ENCODE peak calls at places on chromosomes 16 and 17, in six cellular contexts. J, O, V, M, B and U are unnamed samples.

GRCh38 chr16:1048442-1049112 is 24.0 kb upstream of the SSTR5 start:
- DNase-seq in B (no peak), O (no peak), J (no peak), M (peak), V (peak), U (peak)

GRCh38 chr17:80970044-80970761 is 21.4 kb upstream of the CHMP6 start:
- DNase-seq in B (no peak), O (peak), J (peak), M (peak), V (peak), U (peak)

GRCh38 chr17:30378797-30379302 is at the start of gene CPD:
- DNase-seq in B (peak), J (peak), O (peak), V (peak), M (peak), U (peak)

GRCh38 chr16:30997887-30998711 is 12.3 kb downstream of the STX1B start:
- DNase-seq in B (no peak), M (peak), O (no peak), V (peak), J (no peak), U (peak)

GRCh38 chr17:7294614-7295153 is at the start of gene YBX2:
- DNase-seq in B (no peak), J (peak), O (peak), V (peak), M (peak), U (peak)

GRCh38 chr16:50309527-50310307 is 43.4 kb downstream of the ADCY7 start:
- DNase-seq in V (no peak), B (no peak), J (no peak), M (peak), O (no peak), U (no peak)

GRCh38 chr16:55411231-55411630 is 67.8 kb upstream of the MMP2 start:
- DNase-seq in O (no peak), M (no peak), B (no peak), J (no peak), V (no peak), U (no peak)

GRCh38 chr17:2042355-2042929 is 620 bp downstream of the OVCA2 start:
- DNase-seq in B (no peak), J (no peak), O (no peak), V (peak), M (peak), U (no peak)

GRCh38 chr16:88881090-88881580 is 14.7 kb upstream of the PABPN1L start:
- DNase-seq in O (no peak), J (peak), M (no peak), B (no peak), V (no peak), U (no peak)

GRCh38 chr16:2425008-2425518 is 4.2 kb upstream of the CCNF start:
- DNase-seq in O (no peak), J (no peak), M (no peak), V (no peak), B (no peak), U (no peak)

GRCh38 chr17:72460711-72461110 is 339.9 kb downstream of the SOX9 start:
- DNase-seq in M (no peak), B (no peak), V (no peak), J (no peak), O (no peak), U (no peak)

GRCh38 chr17:69908599-69909368 is 166.2 kb upstream of the KCNJ16 start:
- DNase-seq in V (no peak), J (no peak), O (no peak), B (no peak), M (no peak), U (no peak)

GRCh38 chr17:78179372-78179771 is 7.5 kb downstream of the TK1 start:
- DNase-seq in V (no peak), O (no peak), B (peak), M (no peak), J (no peak), U (peak)

GRCh38 chr16:66223176-66223780 is 143.2 kb upstream of the CDH5 start:
- DNase-seq in M (no peak), V (no peak), J (no peak), O (no peak), B (peak), U (no peak)

GRCh38 chr16:50381679-50382440 is 13.1 kb upstream of the BRD7 start:
- DNase-seq in M (no peak), O (no peak), J (no peak), B (no peak), V (no peak), U (no peak)

GRCh38 chr17:44384823-44385286 is 4.6 kb downstream of the ITGA2B start:
- DNase-seq in J (no peak), O (peak), B (no peak), M (peak), V (no peak), U (no peak)

GRCh38 chr16:9148376-9149015 is 57.1 kb downstream of the HAPSTR1 start:
- DNase-seq in V (no peak), B (no peak), J (no peak), M (no peak), O (no peak), U (no peak)

GRCh38 chr17:41308918-41309359 is at the start of gene KRTAP16-1:
- DNase-seq in O (no peak), J (no peak), M (no peak), V (no peak), B (no peak), U (no peak)

GRCh38 chr16:86383488-86384262 is 126.7 kb upstream of the FOXF1 start:
- DNase-seq in V (peak), O (no peak), B (no peak), M (no peak), J (no peak), U (peak)

GRCh38 chr16:87032554-87032953 is 284.6 kb downstream of the C16orf95 start:
- DNase-seq in V (no peak), J (no peak), O (no peak), M (no peak), B (no peak), U (no peak)

GRCh38 chr16:79047337-79047736 is 553.2 kb downstream of the MAF start:
- DNase-seq in M (no peak), V (peak), B (no peak), O (peak), J (no peak), U (no peak)

GRCh38 chr17:50028207-50029120 is 27.4 kb upstream of the ITGA3 start:
- DNase-seq in B (no peak), J (no peak), V (peak), O (no peak), M (no peak), U (peak)

GRCh38 chr17:6303664-6304063 is 131.3 kb downstream of the AIPL1 start:
- DNase-seq in V (no peak), J (no peak), B (no peak), M (no peak), O (no peak), U (peak)

DNA sequence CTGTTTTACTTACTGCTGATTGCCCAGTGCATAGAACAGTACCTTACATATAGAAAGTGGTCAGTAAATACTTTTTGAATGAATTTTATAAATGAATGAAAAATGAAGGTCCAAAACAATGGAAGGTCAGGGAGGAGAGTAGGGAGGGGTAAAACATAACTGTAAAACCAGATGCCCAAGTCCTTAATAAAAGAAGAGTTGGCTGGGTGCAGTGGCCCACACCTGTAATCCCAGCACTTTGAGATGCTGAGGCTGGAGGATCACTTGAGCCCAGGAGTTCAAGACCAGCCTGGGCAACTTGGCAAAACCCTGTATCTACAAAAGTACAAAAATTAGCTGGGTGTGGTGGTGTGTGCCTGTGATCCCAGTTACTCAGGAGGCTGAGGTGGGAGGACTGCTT is 108.2 kb downstream of the BRIP1 start:
- DNase-seq in J (no peak), V (no peak), O (no peak), B (no peak), M (no peak), U (no peak)
- H3K4me3 ChIP-seq in J (no peak), V (no peak), O (no peak), B (no peak), M (no peak), U (no peak)

DNA sequence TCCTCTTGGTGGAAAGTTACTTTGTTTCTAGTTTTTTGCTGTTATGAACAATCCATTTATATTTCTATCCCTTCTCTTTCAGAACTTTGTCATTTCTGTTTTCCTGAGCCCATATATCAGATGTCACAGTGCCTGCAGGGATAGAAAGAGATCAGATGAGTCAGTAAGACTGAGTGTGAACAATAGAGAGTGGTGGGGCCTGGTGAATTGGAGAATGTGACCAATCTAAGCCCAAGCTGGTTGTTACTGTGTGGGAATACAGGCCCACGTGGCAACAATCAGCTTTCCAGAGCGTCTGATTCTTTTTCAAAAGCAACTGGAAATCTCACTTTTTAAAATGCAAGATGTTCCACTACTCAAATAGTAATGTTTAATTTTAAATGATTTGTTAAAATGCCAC is 9.4 kb downstream of the DCTN5 start:
- DNase-seq in B (no peak), O (no peak), M (no peak), J (no peak), V (no peak), U (no peak)
- H3K4me3 ChIP-seq in B (no peak), O (no peak), M (no peak), J (no peak), V (no peak), U (no peak)

GRCh38 chr17:39194089-39194984 is 3.1 kb downstream of the CACNB1 start:
- DNase-seq in M (peak), J (no peak), B (peak), V (peak), O (no peak), U (peak)
- H3K4me3 ChIP-seq in M (no peak), J (no peak), B (peak), V (no peak), O (no peak), U (no peak)

GRCh38 chr17:40067710-40068109 is 4.9 kb downstream of the THRA start:
- DNase-seq in M (no peak), V (no peak), J (no peak), B (no peak), O (no peak), U (no peak)

GRCh38 chr17:40069751-40070643 is 7.2 kb downstream of the THRA start:
- DNase-seq in V (peak), B (no peak), M (peak), O (peak), J (peak), U (no peak)

GRCh38 chr17:40068584-40068916 is 5.8 kb downstream of the THRA start:
- DNase-seq in O (no peak), M (no peak), J (no peak), V (no peak), B (no peak), U (no peak)

GRCh38 chr17:40068129-40068581 is 5.4 kb downstream of the THRA start:
- DNase-seq in O (no peak), B (no peak), J (peak), M (no peak), V (no peak), U (no peak)

GRCh38 chr17:40068917-40069750 is 6.4 kb downstream of the THRA start:
- DNase-seq in B (peak), O (peak), J (peak), V (no peak), M (peak), U (peak)
- H3K4me3 ChIP-seq in B (peak), O (peak), J (no peak), V (peak), M (peak), U (peak)

DNA sequence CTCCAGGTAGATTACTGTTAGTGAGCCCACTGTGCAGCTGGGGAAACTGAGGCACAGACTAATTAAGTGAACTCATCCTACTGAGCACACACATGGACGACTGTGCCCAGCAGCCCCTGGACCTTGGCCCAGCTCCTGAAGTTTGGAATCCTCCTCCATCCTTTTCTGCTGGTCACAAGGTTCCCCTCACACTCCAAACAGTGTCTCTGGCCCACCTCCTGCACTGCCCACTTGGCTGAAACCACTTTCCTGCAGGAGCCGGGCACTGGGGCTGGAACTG is 3.6 kb downstream of the RHBDF2 start:
- DNase-seq in M (no peak), O (no peak), V (no peak), B (no peak), J (no peak), U (no peak)
- H3K4me3 ChIP-seq in M (no peak), O (no peak), V (peak), B (peak), J (no peak), U (peak)

DNA sequence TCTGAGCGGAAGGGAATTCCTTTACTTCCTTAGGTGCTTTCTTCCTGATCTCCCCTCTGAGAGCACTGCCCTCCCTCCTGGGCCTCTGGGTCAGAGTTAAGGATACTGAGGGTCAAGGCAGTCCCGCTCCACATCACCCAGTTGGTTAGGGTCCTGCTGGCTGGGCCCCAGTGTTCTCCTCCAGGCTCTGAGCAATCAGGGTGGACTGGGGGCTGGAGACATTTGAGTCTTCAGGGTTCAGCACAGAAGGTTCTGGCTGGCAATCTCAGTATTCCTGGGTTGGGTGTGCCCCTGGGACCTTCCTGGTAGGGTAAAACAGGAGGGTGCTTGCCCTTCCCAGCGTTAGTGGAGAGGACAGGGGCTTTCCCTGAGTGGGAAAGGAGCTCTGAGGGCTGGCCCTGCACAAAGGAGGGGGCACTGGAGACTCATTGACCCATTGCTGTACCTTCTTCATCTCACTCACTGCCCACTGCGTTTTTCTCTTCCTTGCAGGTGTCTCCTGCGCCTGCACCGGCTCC is 448 bp downstream of the MT1M start:
- DNase-seq in M (no peak), J (no peak), B (no peak), V (no peak), O (no peak), U (no peak)
- H3K4me3 ChIP-seq in M (peak), J (no peak), B (peak), V (no peak), O (no peak), U (peak)

DNA sequence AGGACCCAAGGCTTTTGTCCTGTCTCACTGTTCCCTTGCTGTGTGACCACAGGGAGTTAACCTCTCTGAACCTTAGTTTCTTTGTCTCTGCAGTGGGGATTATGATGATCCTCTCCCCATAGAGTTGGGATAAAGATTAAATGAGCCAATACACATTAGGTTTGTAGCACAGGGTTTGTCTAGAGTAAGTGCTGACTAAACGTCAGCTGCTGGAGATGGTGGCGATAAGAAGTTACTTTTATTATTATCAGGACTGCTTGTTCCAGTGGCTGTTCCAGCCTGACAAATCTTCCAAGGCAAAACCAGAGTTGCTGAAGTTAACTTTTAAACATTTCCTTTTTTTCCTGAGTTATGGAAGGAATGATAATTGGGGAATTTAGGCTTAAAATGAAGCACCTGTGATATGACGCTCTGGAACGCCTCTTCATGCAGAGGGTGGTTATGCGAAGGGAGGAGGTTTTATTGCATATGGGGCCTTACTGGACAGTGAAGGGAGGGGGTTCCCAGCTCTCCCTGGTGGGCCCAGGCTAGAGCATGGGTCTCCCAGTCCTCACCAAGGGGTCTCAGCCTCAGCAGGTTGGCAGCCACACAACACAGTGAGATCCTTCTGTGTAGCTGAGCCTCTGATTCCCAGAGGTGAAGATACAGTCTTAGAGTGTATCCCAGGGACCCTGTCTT is 35.8 kb downstream of the PLCG2 start:
- DNase-seq in V (no peak), O (no peak), J (no peak), M (no peak), B (no peak), U (no peak)
- H3K4me3 ChIP-seq in V (no peak), O (no peak), J (no peak), M (no peak), B (no peak), U (no peak)

GRCh38 chr16:72990003-72990521 is 57.9 kb downstream of the ZFHX3 start:
- DNase-seq in M (peak), J (no peak), V (peak), B (peak), O (no peak), U (peak)
- H3K4me3 ChIP-seq in M (no peak), J (no peak), V (no peak), B (peak), O (no peak), U (peak)

DNA sequence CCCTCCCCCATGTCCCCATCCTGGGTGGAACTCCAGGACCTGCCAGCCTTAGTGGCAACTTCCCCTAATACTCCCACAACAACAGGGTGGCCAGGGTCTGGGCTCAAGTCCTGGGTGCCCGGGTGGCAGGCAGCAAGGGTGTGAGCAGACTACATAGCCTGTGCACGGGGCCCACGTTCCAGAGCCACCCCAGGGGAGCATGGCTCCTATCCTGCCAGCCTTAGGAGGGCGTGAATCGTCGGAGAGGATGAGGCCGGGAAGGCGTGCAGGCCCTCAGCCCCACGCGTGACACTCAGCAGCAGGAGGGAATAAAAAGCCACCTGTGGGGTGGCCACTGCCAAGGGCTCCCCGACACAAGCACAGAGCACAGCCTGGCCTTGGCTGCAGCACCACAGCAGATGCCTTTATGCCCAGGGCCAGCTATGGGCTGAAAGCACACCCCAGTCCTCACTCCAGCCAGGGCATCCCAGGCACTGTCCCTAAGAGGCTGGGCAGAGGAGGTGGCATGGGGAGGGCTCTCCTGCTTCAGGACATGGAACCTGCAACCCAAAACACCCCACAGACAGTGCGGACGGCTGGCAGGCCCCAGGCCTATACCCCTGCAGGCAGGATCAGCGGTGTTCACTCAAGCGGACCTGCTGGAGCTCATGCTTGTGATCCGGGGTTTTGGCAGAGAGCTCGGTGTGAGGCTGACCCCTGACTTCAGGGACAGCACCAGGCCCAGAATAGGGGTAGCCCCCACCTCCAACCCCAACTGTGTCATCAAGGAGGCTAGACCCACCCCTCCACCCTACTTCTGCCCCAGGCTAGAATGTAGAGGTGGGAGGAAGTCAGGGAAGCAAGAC is 2.7 kb downstream of the BCAR1 start:
- DNase-seq in O (no peak), B (no peak), M (peak), V (no peak), J (no peak), U (no peak)
- H3K4me3 ChIP-seq in O (no peak), B (peak), M (no peak), V (no peak), J (no peak), U (peak)